ENCODE peak calls at places on chromosomes 7 and 10, in four cellular contexts. X, D, H and U are unnamed samples.

GRCh38 chr10:4344544-4344994 is 481.4 kb upstream of the AKR1E2 start:
- DNase-seq in D (no peak), H (peak), X (peak), U (peak)

GRCh38 chr10:86715836-86716235 is 40.6 kb upstream of the BMPR1A start:
- DNase-seq in H (no peak), X (no peak), D (no peak), U (no peak)

GRCh38 chr10:79353000-79353406 is 5.7 kb downstream of the PPIF start:
- DNase-seq in X (no peak), D (no peak), H (no peak), U (no peak)

GRCh38 chr7:81209059-81209458 is 290.2 kb upstream of the SEMA3C start:
- DNase-seq in D (no peak), X (no peak), H (no peak), U (no peak)

GRCh38 chr10:124074471-124075109 is 18.8 kb downstream of the CHST15 start:
- DNase-seq in X (no peak), D (no peak), H (no peak), U (no peak)

GRCh38 chr10:22659901-22660300 is 54.5 kb downstream of the PIP4K2A start:
- DNase-seq in H (no peak), D (no peak), X (no peak), U (no peak)

GRCh38 chr10:121975295-121976086 is 474 bp upstream of the NSMCE4A start:
- DNase-seq in X (no peak), H (no peak), D (no peak), U (no peak)

GRCh38 chr10:11355625-11356024 is 255.8 kb downstream of the USP6NL start:
- DNase-seq in X (no peak), H (no peak), D (no peak), U (no peak)

GRCh38 chr7:149144996-149145850 is 2.0 kb upstream of the ZNF398 start:
- DNase-seq in D (no peak), X (no peak), H (no peak), U (no peak)

GRCh38 chr7:25625316-25625715 is 397.0 kb upstream of the NPVF start:
- DNase-seq in X (no peak), D (no peak), H (no peak), U (no peak)

GRCh38 chr7:46478046-46478445 is 557.0 kb upstream of the IGFBP3 start:
- DNase-seq in X (peak), H (peak), D (no peak), U (peak)

GRCh38 chr7:7102906-7103305 is 79.4 kb upstream of the C1GALT1 start:
- DNase-seq in X (no peak), D (no peak), H (no peak), U (no peak)

GRCh38 chr10:14617850-14618249 is 156.8 kb downstream of the FAM107B start:
- DNase-seq in D (no peak), H (peak), X (peak), U (no peak)

GRCh38 chr7:121337398-121337797 is 8.6 kb downstream of the WNT16 start:
- DNase-seq in H (no peak), D (no peak), X (no peak), U (no peak)

GRCh38 chr10:47116445-47116844 is 183.6 kb upstream of the GDF10 start:
- DNase-seq in D (peak), H (no peak), X (no peak), U (no peak)

GRCh38 chr7:128827248-128827958 is 2.8 kb upstream of the FLNC start:
- DNase-seq in X (peak), D (no peak), H (peak), U (peak)

GRCh38 chr7:42097756-42098155 is 139.3 kb downstream of the GLI3 start:
- DNase-seq in H (peak), D (no peak), X (peak), U (peak)

GRCh38 chr10:93068411-93069244 is 5.1 kb upstream of the CYP26A1 start:
- DNase-seq in H (peak), X (no peak), D (no peak), U (no peak)

GRCh38 chr10:29862926-29863614 is 196.3 kb downstream of the JCAD start:
- DNase-seq in D (no peak), H (peak), X (peak), U (peak)

GRCh38 chr10:81575007-81575406 is 300.0 kb upstream of the NRG3 start:
- DNase-seq in H (no peak), X (no peak), D (no peak), U (no peak)